ENCODE peak calls at places on chromosomes 2 and 18, in five cellular contexts. One of them, this sample, is unnamed.

GRCh38 chr2:222000326-222000725 is 298.5 kb downstream of the PAX3 start:
- DNase-seq in NT2/D1: no peak
- DNase-seq in CD8-positive, alpha-beta T cell: no peak
- DNase-seq in stimulated activated CD8-positive, alpha-beta memory T cell treated with anti-CD3 and anti-CD28 coated beads, Interleukin-2, amount 100 ng/mL, for 48 hours: no peak
- DNase-seq in stimulated activated CD4-positive, alpha-beta T cell treated with anti-CD3 and anti-CD28 coated beads, Interleukin-15, amount 100 ng/mL, for 48 hours: no peak
- DNase-seq in this sample: no peak

GRCh38 chr2:112433932-112434730 is 686 bp upstream of the RGPD8 start:
- DNase-seq in CD8-positive, alpha-beta T cell: no peak
- DNase-seq in stimulated activated CD4-positive, alpha-beta T cell treated with anti-CD3 and anti-CD28 coated beads, Interleukin-15, amount 100 ng/mL, for 48 hours: no peak
- DNase-seq in stimulated activated CD8-positive, alpha-beta memory T cell treated with anti-CD3 and anti-CD28 coated beads, Interleukin-2, amount 100 ng/mL, for 48 hours: no peak
- DNase-seq in NT2/D1: no peak
- DNase-seq in this sample: no peak

GRCh38 chr2:45218931-45219339 is 209.7 kb upstream of the SIX2 start:
- DNase-seq in stimulated activated CD8-positive, alpha-beta memory T cell treated with anti-CD3 and anti-CD28 coated beads, Interleukin-2, amount 100 ng/mL, for 48 hours: no peak
- DNase-seq in stimulated activated CD4-positive, alpha-beta T cell treated with anti-CD3 and anti-CD28 coated beads, Interleukin-15, amount 100 ng/mL, for 48 hours: no peak
- DNase-seq in NT2/D1: no peak
- DNase-seq in CD8-positive, alpha-beta T cell: no peak
- DNase-seq in this sample: no peak

GRCh38 chr2:225434014-225434413 is 34.5 kb downstream of the NYAP2 start:
- DNase-seq in NT2/D1: peak; percentile 6
- DNase-seq in stimulated activated CD4-positive, alpha-beta T cell treated with anti-CD3 and anti-CD28 coated beads, Interleukin-15, amount 100 ng/mL, for 48 hours: no peak
- DNase-seq in stimulated activated CD8-positive, alpha-beta memory T cell treated with anti-CD3 and anti-CD28 coated beads, Interleukin-2, amount 100 ng/mL, for 48 hours: no peak
- DNase-seq in CD8-positive, alpha-beta T cell: no peak
- DNase-seq in this sample: no peak

GRCh38 chr2:31297751-31298150 is 63.8 kb downstream of the EHD3 start:
- DNase-seq in NT2/D1: no peak
- DNase-seq in stimulated activated CD4-positive, alpha-beta T cell treated with anti-CD3 and anti-CD28 coated beads, Interleukin-15, amount 100 ng/mL, for 48 hours: no peak
- DNase-seq in stimulated activated CD8-positive, alpha-beta memory T cell treated with anti-CD3 and anti-CD28 coated beads, Interleukin-2, amount 100 ng/mL, for 48 hours: no peak
- DNase-seq in CD8-positive, alpha-beta T cell: no peak
- DNase-seq in this sample: no peak

GRCh38 chr2:235493402-235493774 is 455 bp upstream of the AGAP1 start:
- DNase-seq in CD8-positive, alpha-beta T cell: no peak
- DNase-seq in stimulated activated CD8-positive, alpha-beta memory T cell treated with anti-CD3 and anti-CD28 coated beads, Interleukin-2, amount 100 ng/mL, for 48 hours: no peak
- DNase-seq in stimulated activated CD4-positive, alpha-beta T cell treated with anti-CD3 and anti-CD28 coated beads, Interleukin-15, amount 100 ng/mL, for 48 hours: no peak
- DNase-seq in NT2/D1: no peak
- DNase-seq in this sample: peak; percentile 12

GRCh38 chr2:3504741-3505140 is 14.6 kb downstream of the ADI1 start:
- DNase-seq in CD8-positive, alpha-beta T cell: no peak
- DNase-seq in stimulated activated CD4-positive, alpha-beta T cell treated with anti-CD3 and anti-CD28 coated beads, Interleukin-15, amount 100 ng/mL, for 48 hours: no peak
- DNase-seq in stimulated activated CD8-positive, alpha-beta memory T cell treated with anti-CD3 and anti-CD28 coated beads, Interleukin-2, amount 100 ng/mL, for 48 hours: no peak
- DNase-seq in NT2/D1: no peak
- DNase-seq in this sample: no peak

GRCh38 chr2:45741451-45741850 is 90.0 kb downstream of the PRKCE start:
- DNase-seq in CD8-positive, alpha-beta T cell: no peak
- DNase-seq in stimulated activated CD8-positive, alpha-beta memory T cell treated with anti-CD3 and anti-CD28 coated beads, Interleukin-2, amount 100 ng/mL, for 48 hours: no peak
- DNase-seq in NT2/D1: no peak
- DNase-seq in stimulated activated CD4-positive, alpha-beta T cell treated with anti-CD3 and anti-CD28 coated beads, Interleukin-15, amount 100 ng/mL, for 48 hours: no peak
- DNase-seq in this sample: no peak

GRCh38 chr2:234464291-234464645 is 32.6 kb downstream of the ARL4C start:
- DNase-seq in stimulated activated CD8-positive, alpha-beta memory T cell treated with anti-CD3 and anti-CD28 coated beads, Interleukin-2, amount 100 ng/mL, for 48 hours: no peak
- DNase-seq in NT2/D1: no peak
- DNase-seq in stimulated activated CD4-positive, alpha-beta T cell treated with anti-CD3 and anti-CD28 coated beads, Interleukin-15, amount 100 ng/mL, for 48 hours: no peak
- DNase-seq in CD8-positive, alpha-beta T cell: no peak
- DNase-seq in this sample: no peak

GRCh38 chr2:48531141-48531648 is 1.2 kb downstream of the STON1 start:
- DNase-seq in NT2/D1: peak; percentile 38
- DNase-seq in stimulated activated CD8-positive, alpha-beta memory T cell treated with anti-CD3 and anti-CD28 coated beads, Interleukin-2, amount 100 ng/mL, for 48 hours: no peak
- DNase-seq in CD8-positive, alpha-beta T cell: no peak
- DNase-seq in stimulated activated CD4-positive, alpha-beta T cell treated with anti-CD3 and anti-CD28 coated beads, Interleukin-15, amount 100 ng/mL, for 48 hours: no peak
- DNase-seq in this sample: peak; percentile 91

GRCh38 chr2:1647417-1648240 is 96.7 kb downstream of the PXDN start:
- DNase-seq in stimulated activated CD8-positive, alpha-beta memory T cell treated with anti-CD3 and anti-CD28 coated beads, Interleukin-2, amount 100 ng/mL, for 48 hours: no peak
- DNase-seq in stimulated activated CD4-positive, alpha-beta T cell treated with anti-CD3 and anti-CD28 coated beads, Interleukin-15, amount 100 ng/mL, for 48 hours: no peak
- DNase-seq in NT2/D1: no peak
- DNase-seq in CD8-positive, alpha-beta T cell: no peak
- DNase-seq in this sample: no peak

GRCh38 chr18:3585656-3586509 is 135.9 kb downstream of the TGIF1 start:
- DNase-seq in stimulated activated CD8-positive, alpha-beta memory T cell treated with anti-CD3 and anti-CD28 coated beads, Interleukin-2, amount 100 ng/mL, for 48 hours: peak; percentile 55
- DNase-seq in CD8-positive, alpha-beta T cell: peak; percentile 76
- DNase-seq in stimulated activated CD4-positive, alpha-beta T cell treated with anti-CD3 and anti-CD28 coated beads, Interleukin-15, amount 100 ng/mL, for 48 hours: peak; percentile 69
- DNase-seq in NT2/D1: peak; percentile 77
- DNase-seq in this sample: peak; percentile 84

GRCh38 chr2:226660524-226660923 is 139.1 kb downstream of the IRS1 start:
- DNase-seq in CD8-positive, alpha-beta T cell: no peak
- DNase-seq in stimulated activated CD8-positive, alpha-beta memory T cell treated with anti-CD3 and anti-CD28 coated beads, Interleukin-2, amount 100 ng/mL, for 48 hours: no peak
- DNase-seq in stimulated activated CD4-positive, alpha-beta T cell treated with anti-CD3 and anti-CD28 coated beads, Interleukin-15, amount 100 ng/mL, for 48 hours: no peak
- DNase-seq in NT2/D1: no peak
- DNase-seq in this sample: no peak

GRCh38 chr2:5690718-5691658 is 1.2 kb upstream of the SOX11 start:
- DNase-seq in stimulated activated CD4-positive, alpha-beta T cell treated with anti-CD3 and anti-CD28 coated beads, Interleukin-15, amount 100 ng/mL, for 48 hours: no peak
- DNase-seq in NT2/D1: peak; percentile 65
- DNase-seq in CD8-positive, alpha-beta T cell: no peak
- DNase-seq in stimulated activated CD8-positive, alpha-beta memory T cell treated with anti-CD3 and anti-CD28 coated beads, Interleukin-2, amount 100 ng/mL, for 48 hours: no peak
- DNase-seq in this sample: no peak

GRCh38 chr18:50299626-50300388 is 12.3 kb upstream of the CXXC1 start:
- DNase-seq in stimulated activated CD8-positive, alpha-beta memory T cell treated with anti-CD3 and anti-CD28 coated beads, Interleukin-2, amount 100 ng/mL, for 48 hours: no peak
- DNase-seq in CD8-positive, alpha-beta T cell: no peak
- DNase-seq in stimulated activated CD4-positive, alpha-beta T cell treated with anti-CD3 and anti-CD28 coated beads, Interleukin-15, amount 100 ng/mL, for 48 hours: no peak
- DNase-seq in NT2/D1: no peak
- DNase-seq in this sample: no peak

GRCh38 chr18:10588975-10589374 is 63.1 kb downstream of the NAPG start:
- DNase-seq in CD8-positive, alpha-beta T cell: no peak
- DNase-seq in stimulated activated CD8-positive, alpha-beta memory T cell treated with anti-CD3 and anti-CD28 coated beads, Interleukin-2, amount 100 ng/mL, for 48 hours: no peak
- DNase-seq in NT2/D1: no peak
- DNase-seq in stimulated activated CD4-positive, alpha-beta T cell treated with anti-CD3 and anti-CD28 coated beads, Interleukin-15, amount 100 ng/mL, for 48 hours: no peak
- DNase-seq in this sample: no peak

GRCh38 chr18:2961828-2962227 is 51.1 kb downstream of the LPIN2 start:
- DNase-seq in stimulated activated CD4-positive, alpha-beta T cell treated with anti-CD3 and anti-CD28 coated beads, Interleukin-15, amount 100 ng/mL, for 48 hours: no peak
- DNase-seq in CD8-positive, alpha-beta T cell: no peak
- DNase-seq in NT2/D1: no peak
- DNase-seq in stimulated activated CD8-positive, alpha-beta memory T cell treated with anti-CD3 and anti-CD28 coated beads, Interleukin-2, amount 100 ng/mL, for 48 hours: no peak
- DNase-seq in this sample: no peak

GRCh38 chr2:120556908-120557307 is 178.8 kb upstream of the GLI2 start:
- DNase-seq in stimulated activated CD8-positive, alpha-beta memory T cell treated with anti-CD3 and anti-CD28 coated beads, Interleukin-2, amount 100 ng/mL, for 48 hours: no peak
- DNase-seq in stimulated activated CD4-positive, alpha-beta T cell treated with anti-CD3 and anti-CD28 coated beads, Interleukin-15, amount 100 ng/mL, for 48 hours: no peak
- DNase-seq in CD8-positive, alpha-beta T cell: no peak
- DNase-seq in NT2/D1: no peak
- DNase-seq in this sample: no peak

GRCh38 chr2:97741251-97741650 is 27.9 kb downstream of the ZAP70 start:
- DNase-seq in NT2/D1: no peak
- DNase-seq in stimulated activated CD4-positive, alpha-beta T cell treated with anti-CD3 and anti-CD28 coated beads, Interleukin-15, amount 100 ng/mL, for 48 hours: no peak
- DNase-seq in stimulated activated CD8-positive, alpha-beta memory T cell treated with anti-CD3 and anti-CD28 coated beads, Interleukin-2, amount 100 ng/mL, for 48 hours: no peak
- DNase-seq in CD8-positive, alpha-beta T cell: no peak
- DNase-seq in this sample: no peak

GRCh38 chr2:8116661-8117060 is 565.2 kb upstream of the ID2 start:
- DNase-seq in NT2/D1: no peak
- DNase-seq in stimulated activated CD8-positive, alpha-beta memory T cell treated with anti-CD3 and anti-CD28 coated beads, Interleukin-2, amount 100 ng/mL, for 48 hours: no peak
- DNase-seq in CD8-positive, alpha-beta T cell: no peak
- DNase-seq in stimulated activated CD4-positive, alpha-beta T cell treated with anti-CD3 and anti-CD28 coated beads, Interleukin-15, amount 100 ng/mL, for 48 hours: no peak
- DNase-seq in this sample: no peak